ENCODE peak calls at places on chromosomes 2 and 18, in nine cellular contexts. D, G, Y, K, V, Q, W, E and M are unnamed samples.

GRCh38 chr2:150391779-150392178 is 95.7 kb downstream of the RND3 start:
- DNase-seq in D (no peak), G (no peak), Y (no peak), K (no peak), V (no peak), Q (no peak), W (no peak), E (no peak), M (no peak)

GRCh38 chr18:73136134-73136533 is 268.3 kb upstream of the NETO1 start:
- DNase-seq in D (no peak), G (no peak), Y (peak; percentile 8), K (no peak), V (no peak), Q (peak; percentile 11), W (no peak), E (no peak), M (no peak)

GRCh38 chr2:71001592-71002570 is 7.2 kb upstream of the TEX261 start:
- DNase-seq in D (no peak), G (no peak), Y (peak; percentile 57), K (no peak), V (no peak), Q (no peak), W (peak; percentile 31), E (no peak), M (no peak)

GRCh38 chr2:30611572-30611971 is 164.5 kb downstream of the LCLAT1 start:
- DNase-seq in D (no peak), G (no peak), Y (peak; percentile 12), K (no peak), V (no peak), Q (no peak), W (no peak), E (no peak), M (no peak)

GRCh38 chr2:523698-524270 is 153.4 kb downstream of the TMEM18 start:
- DNase-seq in D (no peak), G (no peak), Y (no peak), K (no peak), V (no peak), Q (no peak), W (no peak), E (no peak), M (no peak)

GRCh38 chr2:101883860-101884259 is 107.9 kb upstream of the IL1R2 start:
- DNase-seq in D (no peak), G (no peak), Y (peak; percentile 72), K (no peak), V (no peak), Q (peak; percentile 57), W (no peak), E (no peak), M (no peak)

GRCh38 chr2:86170449-86170848 is 24.8 kb downstream of the IMMT start:
- DNase-seq in D (no peak), G (no peak), Y (no peak), K (no peak), V (no peak), Q (no peak), W (no peak), E (no peak), M (no peak)

GRCh38 chr18:41466436-41467160 is 488.4 kb upstream of the PIK3C3 start:
- DNase-seq in D (no peak), G (no peak), Y (no peak), K (no peak), V (no peak), Q (no peak), W (no peak), E (no peak), M (no peak)

GRCh38 chr2:227411320-227411989 is 23.7 kb upstream of the SCYGR1 start:
- DNase-seq in D (peak; percentile 38), G (no peak), Y (no peak), K (no peak), V (no peak), Q (peak; percentile 98), W (no peak), E (peak; percentile 65), M (no peak)

GRCh38 chr2:188322569-188323531 is 31.2 kb downstream of the GULP1 start:
- DNase-seq in D (no peak), G (no peak), Y (peak; percentile 26), K (no peak), V (no peak), Q (no peak), W (no peak), E (no peak), M (no peak)

GRCh38 chr18:76390452-76391035 is 104.5 kb downstream of the ZNF516 start:
- DNase-seq in D (no peak), G (no peak), Y (no peak), K (no peak), V (peak; percentile 48), Q (no peak), W (no peak), E (no peak), M (no peak)

GRCh38 chr18:6406075-6406909 is 8.4 kb downstream of the L3MBTL4 start:
- DNase-seq in D (no peak), G (peak; percentile 21), Y (peak; percentile 35), K (no peak), V (no peak), Q (peak; percentile 2), W (no peak), E (no peak), M (peak; percentile 21)

GRCh38 chr18:45657357-45658335 is 42.4 kb downstream of the SLC14A2 start:
- DNase-seq in D (no peak), G (no peak), Y (no peak), K (no peak), V (no peak), Q (peak; percentile 65), W (no peak), E (no peak), M (no peak)

GRCh38 chr2:241762933-241763369 is 13.7 kb upstream of the GAL3ST2 start:
- DNase-seq in D (no peak), G (no peak), Y (no peak), K (no peak), V (no peak), Q (no peak), W (peak; percentile 42), E (no peak), M (peak; percentile 60)

GRCh38 chr2:241762321-241762932 is 14.2 kb upstream of the GAL3ST2 start:
- DNase-seq in D (no peak), G (no peak), Y (no peak), K (no peak), V (no peak), Q (no peak), W (peak; percentile 34), E (no peak), M (peak; percentile 9)

GRCh38 chr2:241763551-241764271 is 12.9 kb upstream of the GAL3ST2 start:
- DNase-seq in D (no peak), G (no peak), Y (no peak), K (no peak), V (no peak), Q (no peak), W (peak; percentile 52), E (no peak), M (peak; percentile 51)

GRCh38 chr2:241759091-241759807 is 17.4 kb upstream of the GAL3ST2 start:
- DNase-seq in D (no peak), G (no peak), Y (no peak), K (no peak), V (no peak), Q (no peak), W (peak; percentile 5), E (no peak), M (peak; percentile 17)

DNA sequence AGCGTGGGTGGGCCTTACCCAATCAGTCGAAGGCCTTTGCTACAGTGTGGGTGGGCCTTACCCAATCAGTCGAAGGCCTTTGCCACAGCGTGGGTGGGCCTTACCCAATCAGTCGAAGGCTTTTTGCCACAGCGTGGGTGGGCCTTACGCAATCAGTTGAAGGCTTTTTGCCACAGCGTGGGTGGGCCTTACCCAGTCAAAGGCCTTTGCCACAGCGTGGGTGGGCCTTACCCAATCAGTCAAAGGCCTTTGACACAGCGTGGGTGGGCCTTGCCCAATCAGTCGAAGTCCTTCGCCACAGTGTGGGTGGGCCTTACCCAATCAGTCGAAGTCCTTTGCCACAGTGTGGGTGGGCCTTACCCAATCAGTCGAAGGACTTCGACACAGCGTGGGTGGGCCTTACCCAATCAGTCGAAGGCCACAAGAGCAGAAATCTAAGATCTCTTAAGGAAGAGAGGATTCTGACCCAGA is 16.3 kb upstream of the GAL3ST2 start:
- DNase-seq in D (no peak), G (no peak), Y (no peak), K (no peak), V (no peak), Q (no peak), W (peak; percentile 33), E (no peak), M (peak; percentile 48)
- H3K36me3 ChIP-seq in D (peaks cover 17% of the 10 kb centered on the region), G (peaks cover 53% of the 10 kb centered on the region), Y (no peaks in the 10 kb centered on the region), K (peaks cover 12% of the 10 kb centered on the region), V (peaks cover 30% of the 10 kb centered on the region), Q (no peaks in the 10 kb centered on the region), W (peaks cover 13% of the 10 kb centered on the region), E (no peaks in the 10 kb centered on the region), M (peaks cover 36% of the 10 kb centered on the region)

DNA sequence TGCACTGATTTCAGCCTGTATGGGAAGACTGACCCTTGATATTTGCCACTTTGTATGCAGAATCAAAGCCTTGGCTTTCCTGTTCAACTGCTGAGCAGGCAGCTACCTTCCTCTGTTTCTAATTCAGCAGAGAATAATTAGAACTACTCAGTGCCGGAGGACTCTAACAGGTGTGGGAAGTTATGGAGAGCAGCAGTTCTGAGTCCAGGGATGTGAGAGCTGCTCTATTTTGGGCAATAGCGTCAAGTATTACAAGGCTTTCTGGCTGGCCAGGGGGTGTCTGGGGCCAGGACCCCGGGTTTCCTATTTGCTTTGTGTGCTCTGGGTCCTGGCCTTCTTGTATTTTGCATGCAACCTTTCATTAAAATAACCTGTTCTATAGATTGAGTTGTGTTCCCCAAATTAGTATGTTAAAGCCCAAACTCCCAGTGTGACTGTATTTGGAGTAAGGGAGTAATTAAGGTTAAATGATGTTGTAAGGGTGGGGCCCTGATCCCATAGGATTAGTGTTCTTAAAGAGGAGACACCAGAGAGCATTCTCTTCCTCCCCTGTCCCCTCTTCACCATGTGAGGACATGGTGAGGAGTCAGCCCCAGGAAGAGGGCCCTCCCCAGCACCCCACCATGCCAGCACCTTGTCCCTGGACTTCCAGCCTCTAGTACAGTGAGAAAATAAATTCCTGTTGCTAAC is 5.6 kb upstream of the NTSR2 start:
- DNase-seq in D (no peak), G (no peak), Y (no peak), K (no peak), V (no peak), Q (no peak), W (no peak), E (no peak), M (no peak)
- H3K36me3 ChIP-seq in D (no peaks in the 10 kb centered on the region), G (no peaks in the 10 kb centered on the region), Y (no peaks in the 10 kb centered on the region), K (no peaks in the 10 kb centered on the region), V (no peaks in the 10 kb centered on the region), Q (no peaks in the 10 kb centered on the region), W (no peaks in the 10 kb centered on the region), E (no peaks in the 10 kb centered on the region), M (no peaks in the 10 kb centered on the region)

GRCh38 chr2:1675633-1676032 is 68.7 kb downstream of the PXDN start:
- DNase-seq in D (peak; percentile 82), G (peak; percentile 63), Y (no peak), K (no peak), V (no peak), Q (peak; percentile 99), W (no peak), E (no peak), M (peak; percentile 80)
- H3K36me3 ChIP-seq in D (peaks cover 54% of the 10 kb centered on the region), G (peaks cover 25% of the 10 kb centered on the region), Y (no peaks in the 10 kb centered on the region), K (no peaks in the 10 kb centered on the region), V (peaks cover 53% of the 10 kb centered on the region), Q (peaks cover 18% of the 10 kb centered on the region), W (peaks cover 32% of the 10 kb centered on the region), E (no peaks in the 10 kb centered on the region), M (peaks cover 98% of the 10 kb centered on the region)

DNA sequence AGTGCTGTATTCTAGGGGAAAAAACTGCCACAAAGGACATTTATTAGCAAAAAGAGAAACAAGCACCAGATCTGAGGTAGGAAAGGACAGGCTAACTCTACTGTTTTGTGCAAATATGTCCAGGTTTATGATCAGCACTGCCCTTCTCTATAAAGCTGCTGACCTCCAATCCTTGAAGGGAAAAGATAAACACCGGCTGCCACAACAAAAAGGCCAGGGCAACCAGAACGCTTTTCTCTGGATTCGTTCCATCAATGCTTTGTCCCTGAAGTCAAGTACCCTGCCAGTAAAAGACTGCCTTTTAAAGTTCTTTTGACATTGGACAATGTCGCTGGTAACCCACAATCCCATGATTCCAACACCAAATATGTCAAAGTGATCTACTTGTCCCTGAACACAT is 21.0 kb downstream of the SMAD2 start:
- DNase-seq in D (no peak), G (no peak), Y (no peak), K (no peak), V (no peak), Q (no peak), W (no peak), E (no peak), M (no peak)
- H3K36me3 ChIP-seq in D (no peaks in the 10 kb centered on the region), G (no peaks in the 10 kb centered on the region), Y (no peaks in the 10 kb centered on the region), K (peaks cover 5% of the 10 kb centered on the region), V (peaks cover 13% of the 10 kb centered on the region), Q (no peaks in the 10 kb centered on the region), W (no peaks in the 10 kb centered on the region), E (no peaks in the 10 kb centered on the region), M (no peaks in the 10 kb centered on the region)